ENCODE peak calls at places on chromosomes 6 and 20, in seven cellular contexts. One of them, this sample, is unnamed.
A peak's percentile ranks its signal among the peaks of the same experiment; 100 is the strongest.

GRCh38 chr6:23647045-23647444 is 479.0 kb upstream of the NRSN1 start:
- DNase-seq in PC-9: no peak
- DNase-seq in breast epithelium: no peak
- DNase-seq in lung: no peak
- DNase-seq in hepatocyte: no peak
- DNase-seq in tibial nerve: no peak
- DNase-seq in fibroblast of lung: peak; percentile 7
- DNase-seq in this sample: no peak

GRCh38 chr6:56842602-56843475 is 112.1 kb upstream of the BEND6 start:
- DNase-seq in fibroblast of lung: peak; percentile 68
- DNase-seq in lung: no peak
- DNase-seq in tibial nerve: peak; percentile 26
- DNase-seq in breast epithelium: no peak
- DNase-seq in hepatocyte: peak; percentile 63
- DNase-seq in PC-9: peak; percentile 61
- DNase-seq in this sample: no peak

GRCh38 chr6:139135578-139136545 is 982 bp downstream of the HECA start:
- DNase-seq in hepatocyte: peak; percentile 76
- DNase-seq in fibroblast of lung: no peak
- DNase-seq in lung: peak; percentile 72
- DNase-seq in PC-9: peak; percentile 54
- DNase-seq in breast epithelium: no peak
- DNase-seq in tibial nerve: no peak
- DNase-seq in this sample: no peak

GRCh38 chr6:125802943-125803377 is 12.2 kb downstream of the NCOA7 start:
- DNase-seq in lung: no peak
- DNase-seq in fibroblast of lung: peak; percentile 78
- DNase-seq in PC-9: no peak
- DNase-seq in hepatocyte: no peak
- DNase-seq in tibial nerve: no peak
- DNase-seq in breast epithelium: no peak
- DNase-seq in this sample: no peak

GRCh38 chr6:106892186-106892585 is 82.3 kb downstream of the CD24 start:
- DNase-seq in lung: no peak
- DNase-seq in PC-9: no peak
- DNase-seq in tibial nerve: no peak
- DNase-seq in hepatocyte: no peak
- DNase-seq in breast epithelium: no peak
- DNase-seq in fibroblast of lung: no peak
- DNase-seq in this sample: no peak

GRCh38 chr6:24858154-24858801 is 59.6 kb upstream of the ARMH2 start:
- DNase-seq in breast epithelium: no peak
- DNase-seq in fibroblast of lung: no peak
- DNase-seq in tibial nerve: no peak
- DNase-seq in hepatocyte: no peak
- DNase-seq in PC-9: peak; percentile 79
- DNase-seq in lung: peak; percentile 42
- DNase-seq in this sample: no peak

GRCh38 chr20:53100476-53100911 is 128.3 kb downstream of the TSHZ2 start:
- DNase-seq in hepatocyte: no peak
- DNase-seq in PC-9: no peak
- DNase-seq in lung: no peak
- DNase-seq in breast epithelium: peak; percentile 82
- DNase-seq in tibial nerve: peak; percentile 22
- DNase-seq in fibroblast of lung: peak; percentile 41
- DNase-seq in this sample: no peak

GRCh38 chr6:79410806-79411205 is 126.4 kb downstream of the LCA5 start:
- DNase-seq in breast epithelium: no peak
- DNase-seq in fibroblast of lung: no peak
- DNase-seq in PC-9: no peak
- DNase-seq in tibial nerve: no peak
- DNase-seq in lung: no peak
- DNase-seq in hepatocyte: no peak
- DNase-seq in this sample: no peak

GRCh38 chr20:61922411-61922810 is 143.3 kb downstream of the TAF4 start:
- DNase-seq in breast epithelium: no peak
- DNase-seq in fibroblast of lung: no peak
- DNase-seq in tibial nerve: no peak
- DNase-seq in hepatocyte: no peak
- DNase-seq in PC-9: no peak
- DNase-seq in lung: no peak
- DNase-seq in this sample: no peak

GRCh38 chr20:208937-209566 is 18.0 kb upstream of the DEFB129 start:
- DNase-seq in hepatocyte: peak; percentile 65
- DNase-seq in tibial nerve: no peak
- DNase-seq in breast epithelium: no peak
- DNase-seq in PC-9: peak; percentile 37
- DNase-seq in fibroblast of lung: peak; percentile 67
- DNase-seq in lung: no peak
- DNase-seq in this sample: no peak

GRCh38 chr6:106747139-106747538 is 117.8 kb downstream of the QRSL1 start:
- DNase-seq in lung: no peak
- DNase-seq in hepatocyte: no peak
- DNase-seq in breast epithelium: no peak
- DNase-seq in tibial nerve: no peak
- DNase-seq in PC-9: peak; percentile 76
- DNase-seq in fibroblast of lung: no peak
- DNase-seq in this sample: no peak

GRCh38 chr6:126531273-126531672 is 191.4 kb downstream of the CENPW start:
- DNase-seq in breast epithelium: no peak
- DNase-seq in hepatocyte: no peak
- DNase-seq in lung: no peak
- DNase-seq in tibial nerve: no peak
- DNase-seq in fibroblast of lung: no peak
- DNase-seq in PC-9: no peak
- DNase-seq in this sample: no peak

GRCh38 chr20:48750941-48751620 is 76.7 kb downstream of the PREX1 start:
- DNase-seq in tibial nerve: no peak
- DNase-seq in fibroblast of lung: peak; percentile 22
- DNase-seq in lung: peak; percentile 58
- DNase-seq in PC-9: no peak
- DNase-seq in breast epithelium: peak; percentile 22
- DNase-seq in hepatocyte: no peak
- DNase-seq in this sample: no peak

GRCh38 chr6:82415820-82416219 is 52.2 kb downstream of the TPBG start:
- DNase-seq in PC-9: peak; percentile 35
- DNase-seq in lung: no peak
- DNase-seq in breast epithelium: peak; percentile 41
- DNase-seq in fibroblast of lung: no peak
- DNase-seq in tibial nerve: no peak
- DNase-seq in hepatocyte: no peak
- DNase-seq in this sample: no peak

GRCh38 chr6:43575105-43575771 is 600 bp downstream of the XPO5 start:
- DNase-seq in PC-9: no peak
- DNase-seq in hepatocyte: peak; percentile 55
- DNase-seq in breast epithelium: no peak
- DNase-seq in tibial nerve: no peak
- DNase-seq in fibroblast of lung: peak; percentile 15
- DNase-seq in lung: no peak
- DNase-seq in this sample: no peak

GRCh38 chr20:10194166-10194565 is 24.5 kb upstream of the SNAP25 start:
- DNase-seq in breast epithelium: no peak
- DNase-seq in hepatocyte: no peak
- DNase-seq in lung: no peak
- DNase-seq in PC-9: no peak
- DNase-seq in fibroblast of lung: no peak
- DNase-seq in tibial nerve: no peak
- DNase-seq in this sample: no peak

GRCh38 chr6:158361961-158362634 is 49.8 kb downstream of the TULP4 start:
- DNase-seq in breast epithelium: no peak
- DNase-seq in tibial nerve: no peak
- DNase-seq in fibroblast of lung: peak; percentile 48
- DNase-seq in lung: no peak
- DNase-seq in hepatocyte: no peak
- DNase-seq in PC-9: no peak
- DNase-seq in this sample: no peak

GRCh38 chr6:36444470-36444869 is 1.7 kb downstream of the KCTD20 start:
- DNase-seq in tibial nerve: no peak
- DNase-seq in lung: no peak
- DNase-seq in fibroblast of lung: peak; percentile 92
- DNase-seq in PC-9: no peak
- DNase-seq in breast epithelium: no peak
- DNase-seq in hepatocyte: peak; percentile 25
- DNase-seq in this sample: no peak
- H3K4me1 ChIP-seq in tibial nerve: peaks cover 3% of the 10 kb centered on the region
- H3K4me1 ChIP-seq in lung: peaks cover 3% of the 10 kb centered on the region
- H3K4me1 ChIP-seq in fibroblast of lung: peaks cover 8% of the 10 kb centered on the region
- H3K4me1 ChIP-seq in PC-9: peaks cover 25% of the 10 kb centered on the region
- H3K4me1 ChIP-seq in breast epithelium: no peaks in the 10 kb centered on the region
- H3K4me1 ChIP-seq in hepatocyte: peaks cover 31% of the 10 kb centered on the region
- H3K4me1 ChIP-seq in this sample: peaks cover 28% of the 10 kb centered on the region

GRCh38 chr6:32885698-32886286 is 31.8 kb downstream of the PSMB9 start:
- DNase-seq in fibroblast of lung: peak; percentile 52
- DNase-seq in breast epithelium: no peak
- DNase-seq in hepatocyte: peak; percentile 81
- DNase-seq in tibial nerve: no peak
- DNase-seq in lung: no peak
- DNase-seq in PC-9: peak; percentile 54
- DNase-seq in this sample: no peak
- TF ChIP-seq CTCF in fibroblast of lung: peak; percentile 13
- TF ChIP-seq CTCF in breast epithelium: peak; percentile 73
- TF ChIP-seq CTCF in hepatocyte: peak; percentile 69
- TF ChIP-seq CTCF in tibial nerve: peak; percentile 43
- TF ChIP-seq CTCF in lung: peak; percentile 75
- TF ChIP-seq CTCF in PC-9: peak; percentile 82
- TF ChIP-seq CTCF in this sample: peak; percentile 64

GRCh38 chr6:10516953-10517352 is 4.2 kb upstream of the GCNT2 start:
- DNase-seq in fibroblast of lung: no peak
- DNase-seq in lung: no peak
- DNase-seq in hepatocyte: no peak
- DNase-seq in PC-9: no peak
- DNase-seq in breast epithelium: no peak
- DNase-seq in tibial nerve: no peak
- DNase-seq in this sample: no peak

GRCh38 chr6:10521104-10521808 is at the start of gene GCNT2:
- DNase-seq in fibroblast of lung: peak; percentile 46
- DNase-seq in PC-9: peak; percentile 92
- DNase-seq in hepatocyte: peak; percentile 83
- DNase-seq in lung: peak; percentile 38
- DNase-seq in tibial nerve: no peak
- DNase-seq in breast epithelium: peak; percentile 31
- DNase-seq in this sample: no peak

GRCh38 chr6:10518461-10519216 is 2.5 kb upstream of the GCNT2 start:
- DNase-seq in tibial nerve: no peak
- DNase-seq in hepatocyte: peak; percentile 45
- DNase-seq in lung: no peak
- DNase-seq in fibroblast of lung: peak; percentile 72
- DNase-seq in breast epithelium: peak; percentile 46
- DNase-seq in PC-9: peak; percentile 82
- DNase-seq in this sample: no peak

GRCh38 chr6:10522929-10523573 is 1.9 kb downstream of the GCNT2 start:
- DNase-seq in PC-9: no peak
- DNase-seq in lung: no peak
- DNase-seq in tibial nerve: no peak
- DNase-seq in fibroblast of lung: no peak
- DNase-seq in breast epithelium: no peak
- DNase-seq in hepatocyte: peak; percentile 74
- DNase-seq in this sample: no peak

GRCh38 chr6:10520468-10520867 is 683 bp upstream of the GCNT2 start:
- DNase-seq in lung: no peak
- DNase-seq in PC-9: no peak
- DNase-seq in tibial nerve: no peak
- DNase-seq in hepatocyte: peak; percentile 14
- DNase-seq in breast epithelium: no peak
- DNase-seq in fibroblast of lung: peak; percentile 30
- DNase-seq in this sample: no peak
- H3K4me3 ChIP-seq in lung: no peak overlapping the region
- H3K4me3 ChIP-seq in PC-9: peak overlapping the region; percentile 46
- H3K4me3 ChIP-seq in tibial nerve: no peak overlapping the region
- H3K4me3 ChIP-seq in hepatocyte: no peak overlapping the region
- H3K4me3 ChIP-seq in breast epithelium: peak overlapping the region; percentile 55
- H3K4me3 ChIP-seq in fibroblast of lung: no peak overlapping the region
- H3K4me3 ChIP-seq in this sample: no peak overlapping the region

DNA sequence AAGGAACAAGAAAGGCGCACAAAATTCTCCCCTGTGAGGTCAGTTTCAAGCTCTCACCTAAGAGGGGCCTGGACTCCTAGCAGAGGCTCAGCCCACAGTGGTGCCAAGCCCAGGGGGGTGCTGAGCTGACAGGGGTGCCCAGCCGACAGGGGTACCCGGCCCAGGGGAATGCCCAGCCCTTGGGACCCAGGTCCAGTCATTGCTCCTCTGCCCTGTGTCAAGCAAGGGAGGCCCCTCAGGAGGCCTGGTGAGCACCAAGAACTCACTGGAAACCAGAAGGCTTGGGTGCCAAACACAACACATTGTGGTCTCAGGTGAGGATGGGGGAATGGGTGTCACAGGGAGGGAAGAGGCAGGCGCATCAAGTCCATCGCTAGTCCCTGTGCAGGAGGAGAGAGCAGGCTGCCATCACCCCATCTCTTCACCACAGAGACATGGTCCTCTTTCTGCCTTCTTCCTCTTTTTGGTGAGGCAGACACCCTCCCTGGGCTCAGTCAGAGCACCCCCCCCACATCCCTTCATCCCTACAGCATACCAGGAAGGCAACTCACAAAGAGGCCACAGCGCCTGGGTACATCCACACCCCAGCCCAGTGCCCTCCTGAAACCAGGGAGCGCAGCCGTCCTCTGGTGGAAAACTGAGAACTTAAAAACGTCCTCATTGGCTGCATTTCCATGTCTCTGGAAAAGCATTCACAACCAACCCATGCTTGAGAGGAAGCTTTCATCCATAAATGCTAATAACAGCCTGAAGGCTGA is 111.3 kb downstream of the BANF2 start:
- DNase-seq in fibroblast of lung: no peak
- DNase-seq in hepatocyte: no peak
- DNase-seq in lung: no peak
- DNase-seq in PC-9: no peak
- DNase-seq in breast epithelium: no peak
- DNase-seq in tibial nerve: no peak
- DNase-seq in this sample: no peak
- H3K4me1 ChIP-seq in fibroblast of lung: peaks cover 41% of the 10 kb centered on the region
- H3K4me1 ChIP-seq in hepatocyte: peaks cover 42% of the 10 kb centered on the region
- H3K4me1 ChIP-seq in lung: peaks cover 2% of the 10 kb centered on the region
- H3K4me1 ChIP-seq in PC-9: no peaks in the 10 kb centered on the region
- H3K4me1 ChIP-seq in breast epithelium: no peaks in the 10 kb centered on the region
- H3K4me1 ChIP-seq in tibial nerve: no peaks in the 10 kb centered on the region
- H3K4me1 ChIP-seq in this sample: peaks cover 6% of the 10 kb centered on the region

DNA sequence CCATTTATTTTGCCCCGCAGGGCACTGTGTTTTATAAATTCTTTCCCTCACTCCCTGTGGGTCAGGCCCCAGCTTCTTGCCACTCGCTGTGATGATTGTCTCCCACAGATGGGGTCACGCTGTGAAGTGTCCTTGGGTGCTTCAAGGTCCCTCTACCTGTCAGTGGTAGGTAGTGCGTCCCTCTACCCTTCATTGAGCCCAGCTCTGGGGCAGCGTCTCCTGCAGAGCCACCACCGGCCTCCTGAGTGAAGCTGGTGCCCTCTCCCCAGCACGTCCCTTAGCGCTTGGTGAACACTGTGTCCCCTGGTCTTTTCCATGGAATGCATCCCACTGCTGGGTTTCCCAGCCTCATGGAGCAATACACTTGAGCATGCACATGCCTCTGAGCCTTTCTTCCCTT is 108.2 kb downstream of the NRN1 start:
- DNase-seq in fibroblast of lung: no peak
- DNase-seq in tibial nerve: no peak
- DNase-seq in breast epithelium: no peak
- DNase-seq in lung: no peak
- DNase-seq in PC-9: no peak
- DNase-seq in hepatocyte: no peak
- DNase-seq in this sample: no peak
- TF ChIP-seq CTCF in fibroblast of lung: no peak
- TF ChIP-seq CTCF in tibial nerve: no peak
- TF ChIP-seq CTCF in breast epithelium: no peak
- TF ChIP-seq CTCF in lung: no peak
- TF ChIP-seq CTCF in PC-9: no peak
- TF ChIP-seq CTCF in hepatocyte: no peak
- TF ChIP-seq CTCF in this sample: no peak